ENCODE peak calls at places on chromosomes 11 and 22, in five cellular contexts. Z is A172, R is HTR-8/SVneo, Q is GM23338, F is Peyer's patch. D is an unnamed sample.
A peak's percentile ranks its signal among the peaks of the same experiment; 100 is the strongest.

GRCh38 chr11:125071408-125071807 is 8.3 kb downstream of the SLC37A2 start:
- DNase-seq in F (no peak), Q (no peak), R (no peak), Z (no peak), D (no peak)

GRCh38 chr22:42680648-42681047 is 31.5 kb upstream of the CYB5R3 start:
- DNase-seq in F (peak; percentile 70), Z (peak; percentile 87), R (peak; percentile 68), Q (no peak), D (no peak)

GRCh38 chr22:30453731-30454510 is 17.9 kb downstream of the SEC14L3 start:
- DNase-seq in Z (no peak), F (no peak), Q (peak; percentile 48), R (no peak), D (peak; percentile 35)

GRCh38 chr22:30205281-30206115 is 41.1 kb downstream of the LIF start:
- DNase-seq in Z (peak; percentile 93), F (peak; percentile 59), R (peak; percentile 71), Q (no peak), D (peak; percentile 14)

GRCh38 chr11:59815754-59816153 is 5.2 kb upstream of the MRPL16 start:
- DNase-seq in F (no peak), R (no peak), Z (no peak), Q (peak; percentile 74), D (no peak)

GRCh38 chr11:77589521-77590193 is at the start of gene AQP11:
- DNase-seq in F (peak; percentile 94), Z (peak; percentile 72), Q (peak; percentile 93), R (peak; percentile 96), D (peak; percentile 87)

GRCh38 chr11:78110830-78111229 is 28.6 kb downstream of the ALG8 start:
- DNase-seq in Z (no peak), Q (no peak), F (no peak), R (no peak), D (no peak)

GRCh38 chr11:7512525-7513209 is 1.1 kb upstream of the PPFIBP2 start:
- DNase-seq in Q (peak; percentile 10), F (peak; percentile 90), R (no peak), Z (no peak), D (peak; percentile 69)

GRCh38 chr11:104792861-104793260 is 105.4 kb downstream of the CASP12 start:
- DNase-seq in Q (peak; percentile 27), Z (no peak), R (no peak), F (no peak), D (no peak)

GRCh38 chr11:88603499-88603898 is 266.0 kb upstream of the CTSC start:
- DNase-seq in Z (no peak), F (no peak), R (no peak), Q (no peak), D (peak; percentile 1)

GRCh38 chr11:20088368-20089260 is 71.7 kb downstream of the DBX1 start:
- DNase-seq in Z (no peak), Q (no peak), R (no peak), F (no peak), D (no peak)

GRCh38 chr11:114088836-114089235 is 29.3 kb downstream of the ZBTB16 start:
- DNase-seq in R (no peak), F (no peak), Q (no peak), Z (no peak), D (no peak)

GRCh38 chr22:46528121-46528610 is 9.3 kb downstream of the CELSR1 start:
- DNase-seq in Q (no peak), R (peak; percentile 92), F (no peak), Z (peak; percentile 91), D (no peak)

GRCh38 chr11:67534070-67534679 is 10.9 kb upstream of the CABP2 start:
- DNase-seq in F (no peak), Q (peak; percentile 61), R (no peak), Z (no peak), D (peak; percentile 7)

GRCh38 chr11:45180158-45180887 is 33.9 kb downstream of the PRDM11 start:
- DNase-seq in Z (peak; percentile 53), F (peak; percentile 75), R (peak; percentile 76), Q (peak; percentile 74), D (peak; percentile 48)

GRCh38 chr11:126467471-126467870 is 112.0 kb downstream of the ST3GAL4 start:
- DNase-seq in R (no peak), Z (no peak), F (no peak), Q (no peak), D (no peak)

GRCh38 chr11:12808519-12808918 is 134.3 kb downstream of the TEAD1 start:
- DNase-seq in F (no peak), Q (no peak), R (no peak), Z (peak; percentile 69), D (no peak)

GRCh38 chr11:20604864-20605601 is 5.6 kb downstream of the SLC6A5 start:
- DNase-seq in F (no peak), Z (no peak), Q (no peak), R (no peak), D (no peak)

GRCh38 chr11:67024966-67025365 is 2.0 kb downstream of the SYT12 start:
- DNase-seq in R (no peak), Z (no peak), F (no peak), Q (no peak), D (no peak)

GRCh38 chr11:61890536-61891330 is 612 bp downstream of the FADS3 start:
- DNase-seq in Q (no peak), R (peak; percentile 68), F (peak; percentile 71), Z (peak; percentile 80), D (peak; percentile 38)

GRCh38 chr11:70548976-70549375 is 150.6 kb downstream of the CTTN start:
- DNase-seq in F (no peak), Q (peak; percentile 33), R (no peak), Z (no peak), D (no peak)

GRCh38 chr11:36306888-36307287 is 10.8 kb downstream of the PRR5L start:
- DNase-seq in Q (peak; percentile 65), F (no peak), R (no peak), Z (peak; percentile 60), D (peak; percentile 37)

GRCh38 chr11:69157156-69157821 is 1.6 kb downstream of the SMIM38 start:
- DNase-seq in Q (peak; percentile 27), F (peak; percentile 44), Z (no peak), R (peak; percentile 57), D (peak; percentile 2)

GRCh38 chr22:20212754-20213699 is 55.1 kb downstream of the RTN4R start:
- DNase-seq in R (no peak), Q (no peak), F (no peak), Z (no peak), D (no peak)

GRCh38 chr22:20243545-20244249 is 24.4 kb downstream of the RTN4R start:
- DNase-seq in Z (peak; percentile 67), R (peak; percentile 74), Q (peak; percentile 47), F (peak; percentile 76), D (peak; percentile 84)

GRCh38 chr11:129974237-129974636 is 28.4 kb downstream of the PRDM10 start:
- DNase-seq in R (no peak), F (no peak), Z (no peak), Q (no peak), D (no peak)

GRCh38 chr11:67349927-67350465 is 3.4 kb downstream of the POLD4 start:
- DNase-seq in Q (no peak), Z (no peak), R (no peak), F (peak; percentile 41), D (no peak)

GRCh38 chr11:105181521-105181920 is 42.0 kb upstream of the CARD18 start:
- DNase-seq in R (no peak), Z (no peak), F (no peak), Q (no peak), D (no peak)

GRCh38 chr11:83157755-83158473 is 983 bp downstream of the PCF11 start:
- DNase-seq in Q (peak; percentile 62), R (peak; percentile 31), F (peak; percentile 75), Z (peak; percentile 61), D (peak; percentile 66)

GRCh38 chr11:70471254-70471653 is 72.9 kb downstream of the CTTN start:
- DNase-seq in Z (peak; percentile 43), Q (peak; percentile 93), R (peak; percentile 71), F (no peak), D (peak; percentile 55)

GRCh38 chr11:111302298-111302697 is 4.0 kb downstream of the POU2AF3 start:
- DNase-seq in Z (no peak), Q (no peak), F (peak; percentile 61), R (no peak), D (peak; percentile 82)

GRCh38 chr11:64281957-64282770 is 2.3 kb downstream of the BAD start:
- DNase-seq in R (no peak), Z (no peak), F (no peak), Q (no peak), D (no peak)

GRCh38 chr11:78179459-78180071 is 8.9 kb downstream of the KCTD21 start:
- DNase-seq in F (no peak), Z (no peak), Q (no peak), R (no peak), D (no peak)

GRCh38 chr22:46309526-46310085 is 12.9 kb downstream of the GTSE1 start:
- DNase-seq in F (no peak), Z (no peak), Q (no peak), R (no peak), D (no peak)

GRCh38 chr11:120068114-120068573 is 69.8 kb downstream of the TRIM29 start:
- DNase-seq in Q (no peak), Z (peak; percentile 83), F (peak; percentile 19), R (peak; percentile 70), D (peak; percentile 63)

GRCh38 chr11:116707250-116707649 is 65.5 kb downstream of the BUD13 start:
- DNase-seq in F (peak; percentile 77), Z (no peak), R (no peak), Q (peak; percentile 62), D (no peak)

GRCh38 chr11:33379931-33380330 is 122.8 kb downstream of the HIPK3 start:
- DNase-seq in R (no peak), Q (no peak), Z (no peak), F (no peak), D (no peak)

GRCh38 chr11:11468919-11469318 is 115.9 kb upstream of the CSNK2A3 start:
- DNase-seq in R (no peak), F (no peak), Z (no peak), Q (no peak), D (no peak)

GRCh38 chr22:19870153-19871022 is 15.7 kb upstream of the GNB1L start:
- DNase-seq in R (no peak), Z (no peak), F (peak; percentile 44), Q (no peak), D (peak; percentile 95)

GRCh38 chr11:37560346-37560745 is 962.3 kb upstream of the RAG2 start:
- DNase-seq in F (no peak), Z (no peak), Q (no peak), R (no peak), D (no peak)